ENCODE peak calls at places on chromosomes 5 and 9, in eight cellular contexts. P, H, L, I, K, O, D and V are unnamed samples.

GRCh38 chr9:115285806-115286205 is 167.8 kb upstream of the TNC start:
- DNase-seq in L (no peak), P (no peak), D (no peak), I (no peak), K (no peak), O (no peak), H (no peak), V (no peak)

GRCh38 chr5:71492817-71493615 is 37.6 kb downstream of the BDP1 start:
- DNase-seq in O (no peak), H (no peak), I (no peak), K (no peak), D (no peak), L (no peak), P (no peak), V (no peak)

GRCh38 chr5:177131711-177132503 is 1.7 kb upstream of the NSD1 start:
- DNase-seq in I (peak; percentile 58), O (no peak), K (no peak), L (no peak), H (no peak), P (no peak), D (no peak), V (no peak)

GRCh38 chr5:135976216-135976615 is 21.4 kb upstream of the LECT2 start:
- DNase-seq in O (no peak), H (no peak), K (no peak), P (no peak), I (no peak), L (no peak), D (no peak), V (no peak)

GRCh38 chr9:126938332-126938731 is 23.8 kb downstream of the RALGPS1 start:
- DNase-seq in H (no peak), D (no peak), L (no peak), P (no peak), I (no peak), K (no peak), O (no peak), V (no peak)

GRCh38 chr9:85723220-85723619 is 18.5 kb downstream of the AGTPBP1 start:
- DNase-seq in K (no peak), H (peak; percentile 35), I (no peak), O (no peak), L (no peak), D (no peak), P (no peak), V (no peak)

GRCh38 chr9:104984994-104985393 is 57.0 kb upstream of the ABCA1 start:
- DNase-seq in K (no peak), I (no peak), P (no peak), O (no peak), D (no peak), H (no peak), L (no peak), V (no peak)

GRCh38 chr5:106876665-106877194 is 794.0 kb downstream of the EFNA5 start:
- DNase-seq in D (peak; percentile 24), P (no peak), K (no peak), O (peak; percentile 12), H (no peak), I (no peak), L (no peak), V (no peak)

GRCh38 chr5:7391215-7391614 is 4.7 kb upstream of the ADCY2 start:
- DNase-seq in P (no peak), D (no peak), O (no peak), K (no peak), L (no peak), H (no peak), I (no peak), V (no peak)

GRCh38 chr9:109510506-109510905 is 12.4 kb upstream of the PTPN3 start:
- DNase-seq in L (no peak), I (no peak), K (no peak), D (peak; percentile 47), O (no peak), H (no peak), P (no peak), V (no peak)

GRCh38 chr5:111830333-111830732 is 73.3 kb upstream of the NREP start:
- DNase-seq in K (peak; percentile 34), P (no peak), O (no peak), H (no peak), I (no peak), D (peak; percentile 94), L (no peak), V (peak; percentile 94)

GRCh38 chr5:38831909-38832308 is 13.9 kb upstream of the OSMR start:
- DNase-seq in H (no peak), I (no peak), P (no peak), K (no peak), L (no peak), D (peak; percentile 46), O (no peak), V (peak; percentile 35)

GRCh38 chr5:150554857-150555256 is 46.9 kb downstream of the NDST1 start:
- DNase-seq in P (no peak), H (no peak), K (no peak), I (peak; percentile 37), O (no peak), L (no peak), D (no peak), V (no peak)

GRCh38 chr5:116951217-116951616 is 376.6 kb upstream of the SEMA6A start:
- DNase-seq in D (no peak), O (no peak), H (no peak), K (no peak), I (no peak), P (no peak), L (no peak), V (no peak)

GRCh38 chr5:757931-758697 is 26.4 kb downstream of the ZDHHC11B start:
- DNase-seq in O (no peak), L (no peak), H (no peak), D (no peak), I (peak; percentile 60), P (no peak), K (no peak), V (no peak)

GRCh38 chr5:54324651-54325271 is 14.4 kb upstream of the ARL15 start:
- DNase-seq in K (no peak), P (no peak), H (no peak), L (no peak), I (no peak), O (no peak), D (no peak), V (no peak)

GRCh38 chr5:54326662-54327145 is 16.3 kb upstream of the ARL15 start:
- DNase-seq in H (no peak), D (no peak), K (no peak), O (no peak), P (no peak), L (no peak), I (no peak), V (no peak)

GRCh38 chr5:54323462-54323861 is 13.1 kb upstream of the ARL15 start:
- DNase-seq in P (no peak), L (no peak), I (no peak), H (no peak), K (no peak), D (no peak), O (no peak), V (no peak)

GRCh38 chr5:54325272-54325609 is 14.9 kb upstream of the ARL15 start:
- DNase-seq in K (no peak), P (no peak), H (no peak), I (no peak), O (no peak), D (no peak), L (no peak), V (no peak)

DNA sequence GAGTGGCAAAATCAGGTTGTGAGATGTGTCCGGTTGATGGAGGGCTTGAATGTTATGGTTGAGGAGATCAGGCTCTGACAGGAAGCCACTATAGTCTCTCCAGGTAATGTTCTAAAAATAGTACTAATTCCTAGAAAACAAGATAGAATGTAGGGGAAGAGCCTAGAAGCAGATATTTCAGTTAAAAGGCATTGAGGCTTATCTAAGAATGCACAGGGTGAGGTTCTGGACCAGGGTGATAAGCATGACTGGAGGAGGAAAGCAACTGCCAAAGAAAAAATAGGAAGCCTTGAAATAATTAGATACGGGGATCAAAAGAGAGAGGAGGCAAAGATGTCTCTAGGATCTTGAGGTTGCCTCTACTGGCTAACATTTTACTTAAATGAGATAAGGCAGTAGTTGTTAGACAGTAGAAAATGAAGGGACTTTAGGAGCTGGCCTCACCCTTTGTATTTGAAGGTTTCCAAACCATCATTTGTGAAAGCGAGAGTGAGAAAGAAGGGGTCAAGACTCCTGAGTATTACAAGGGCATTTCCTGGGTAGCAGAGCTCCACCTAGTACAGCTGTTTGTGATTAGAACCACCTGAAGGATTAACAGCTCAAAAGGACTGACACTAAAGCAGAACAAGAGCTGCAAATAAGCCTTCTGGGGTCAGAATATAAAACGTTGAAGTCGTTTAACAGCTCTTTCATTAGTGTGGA is 15.4 kb upstream of the ARL15 start:
- DNase-seq in L (no peak), H (no peak), K (no peak), I (no peak), O (no peak), P (no peak), D (no peak), V (no peak)
- H3K36me3 ChIP-seq in L (no peaks in the 10 kb centered on the region), H (no peaks in the 10 kb centered on the region), K (no peaks in the 10 kb centered on the region), I (no peaks in the 10 kb centered on the region), O (no peaks in the 10 kb centered on the region), P (no peaks in the 10 kb centered on the region), D (no peaks in the 10 kb centered on the region), V (no peaks in the 10 kb centered on the region)

GRCh38 chr5:42948961-42949347 is 91.2 kb downstream of the ANXA2R start:
- DNase-seq in I (no peak), K (no peak), D (no peak), O (no peak), P (no peak), L (no peak), H (no peak), V (no peak)
- H3K27me3 ChIP-seq in I (no peaks in the 10 kb centered on the region), K (peaks cover 2% of the 10 kb centered on the region), D (no peaks in the 10 kb centered on the region), O (no peaks in the 10 kb centered on the region), P (no peaks in the 10 kb centered on the region), L (peaks cover 34% of the 10 kb centered on the region), H (no peaks in the 10 kb centered on the region), V (no peaks in the 10 kb centered on the region)

DNA sequence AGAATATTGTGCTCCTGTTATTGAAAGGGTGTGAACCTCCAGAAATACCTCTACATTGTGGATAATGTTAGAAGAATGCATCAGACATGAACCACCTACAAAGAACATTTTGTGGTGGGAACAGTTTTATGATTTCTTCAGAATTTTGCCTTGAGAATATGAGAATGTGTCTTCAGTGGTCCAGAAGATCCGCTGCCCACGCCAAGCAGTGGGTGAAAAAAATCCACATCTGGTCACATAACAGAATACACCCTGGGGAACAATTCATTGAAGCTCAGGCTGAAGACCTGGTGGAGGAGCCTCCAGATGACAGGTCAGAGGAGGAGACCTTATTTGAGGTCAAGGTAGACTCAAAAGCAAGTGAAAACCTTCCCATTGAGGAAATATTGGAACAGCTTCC is 69.1 kb downstream of the DEPDC1B start:
- DNase-seq in L (no peak), K (no peak), D (no peak), O (no peak), H (no peak), P (no peak), I (no peak), V (no peak)
- H3K36me3 ChIP-seq in L (no peaks in the 10 kb centered on the region), K (no peaks in the 10 kb centered on the region), D (no peaks in the 10 kb centered on the region), O (no peaks in the 10 kb centered on the region), H (no peaks in the 10 kb centered on the region), P (no peaks in the 10 kb centered on the region), I (no peaks in the 10 kb centered on the region), V (no peaks in the 10 kb centered on the region)

DNA sequence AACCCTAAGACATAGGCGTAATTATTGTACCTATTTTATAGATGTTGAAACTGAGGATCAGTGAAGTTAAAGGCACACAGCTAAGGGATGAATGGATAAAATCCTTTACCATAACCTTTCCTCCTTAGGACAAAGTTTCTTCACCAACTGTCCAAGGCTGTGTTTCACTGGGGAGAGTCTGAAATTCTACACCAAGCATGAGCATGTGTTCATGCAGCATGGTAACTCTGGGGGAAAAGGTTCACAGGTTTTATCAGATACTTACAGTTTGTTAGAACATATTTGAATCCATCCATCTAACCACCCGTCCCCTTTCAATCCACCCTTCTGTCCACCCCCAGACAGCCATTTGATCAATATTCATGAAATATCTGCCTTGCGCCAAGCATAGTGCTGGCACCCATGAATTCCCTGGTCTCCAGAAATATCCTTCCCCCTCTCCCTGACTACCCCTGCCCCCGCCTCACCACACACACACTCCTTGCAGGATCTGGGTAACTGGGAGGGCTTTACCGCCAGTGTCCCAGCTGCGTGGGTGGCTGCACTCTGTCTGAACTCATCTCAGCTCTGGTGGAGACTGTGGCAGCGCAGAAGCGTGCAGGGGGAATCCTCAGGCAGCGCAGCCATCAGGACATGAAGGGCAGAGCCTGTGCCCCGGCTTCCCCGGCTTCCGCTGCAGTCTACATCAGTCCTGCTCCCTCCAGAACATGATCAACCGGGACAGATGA is 6.3 kb upstream of the KCNIP1 start:
- DNase-seq in H (no peak), I (no peak), D (no peak), K (no peak), P (no peak), O (no peak), L (no peak), V (peak; percentile 68)
- H3K27me3 ChIP-seq in H (peaks cover 4% of the 10 kb centered on the region), I (no peaks in the 10 kb centered on the region), D (no peaks in the 10 kb centered on the region), K (no peaks in the 10 kb centered on the region), P (no peaks in the 10 kb centered on the region), O (no peaks in the 10 kb centered on the region), L (no peaks in the 10 kb centered on the region), V (no peaks in the 10 kb centered on the region)